ENCODE peak calls at places on chromosomes 16 and 17, in ten cellular contexts. One of them, this sample, is unnamed.

GRCh38 chr17:5975651-5976050 is 94.5 kb upstream of the WSCD1 start:
- DNase-seq in body of pancreas: no peak
- DNase-seq in hypothalamus: no peak
- DNase-seq in H9: no peak
- DNase-seq in T-helper 2 cell: no peak
- DNase-seq in stimulated activated CD4-positive, alpha-beta T cell treated with anti-CD3 and anti-CD28 coated beads, Interleukin-4, amount 100 ng/mL, for 48 hours: no peak
- DNase-seq in kidney glomerular epithelial cell: no peak
- DNase-seq in HEK293T: no peak
- DNase-seq in SHP77: no peak
- DNase-seq in AG08395: no peak
- DNase-seq in this sample: no peak

GRCh38 chr16:14015948-14016347 is 55.2 kb upstream of the MRTFB start:
- DNase-seq in hypothalamus: no peak
- DNase-seq in HEK293T: no peak
- DNase-seq in kidney glomerular epithelial cell: peak; percentile 69
- DNase-seq in AG08395: peak; percentile 79
- DNase-seq in SHP77: no peak
- DNase-seq in body of pancreas: peak; percentile 50
- DNase-seq in H9: no peak
- DNase-seq in stimulated activated CD4-positive, alpha-beta T cell treated with anti-CD3 and anti-CD28 coated beads, Interleukin-4, amount 100 ng/mL, for 48 hours: no peak
- DNase-seq in T-helper 2 cell: no peak
- DNase-seq in this sample: peak; percentile 82

GRCh38 chr16:87665193-87665592 is 62.9 kb downstream of the JPH3 start:
- DNase-seq in body of pancreas: no peak
- DNase-seq in stimulated activated CD4-positive, alpha-beta T cell treated with anti-CD3 and anti-CD28 coated beads, Interleukin-4, amount 100 ng/mL, for 48 hours: no peak
- DNase-seq in T-helper 2 cell: no peak
- DNase-seq in SHP77: no peak
- DNase-seq in hypothalamus: no peak
- DNase-seq in HEK293T: no peak
- DNase-seq in AG08395: no peak
- DNase-seq in H9: no peak
- DNase-seq in kidney glomerular epithelial cell: no peak
- DNase-seq in this sample: no peak

GRCh38 chr16:50093607-50094570 is 28.1 kb downstream of the HEATR3 start:
- DNase-seq in HEK293T: no peak
- DNase-seq in body of pancreas: peak; percentile 35
- DNase-seq in SHP77: no peak
- DNase-seq in T-helper 2 cell: no peak
- DNase-seq in hypothalamus: peak; percentile 9
- DNase-seq in H9: no peak
- DNase-seq in AG08395: peak; percentile 30
- DNase-seq in stimulated activated CD4-positive, alpha-beta T cell treated with anti-CD3 and anti-CD28 coated beads, Interleukin-4, amount 100 ng/mL, for 48 hours: no peak
- DNase-seq in kidney glomerular epithelial cell: no peak
- DNase-seq in this sample: no peak

GRCh38 chr16:15949210-15950166 is at the start of gene ABCC1:
- DNase-seq in SHP77: peak; percentile 17
- DNase-seq in AG08395: peak; percentile 72
- DNase-seq in stimulated activated CD4-positive, alpha-beta T cell treated with anti-CD3 and anti-CD28 coated beads, Interleukin-4, amount 100 ng/mL, for 48 hours: peak; percentile 38
- DNase-seq in hypothalamus: no peak
- DNase-seq in body of pancreas: peak; percentile 49
- DNase-seq in HEK293T: peak; percentile 74
- DNase-seq in T-helper 2 cell: peak; percentile 32
- DNase-seq in kidney glomerular epithelial cell: peak; percentile 57
- DNase-seq in H9: peak; percentile 52
- DNase-seq in this sample: peak; percentile 65

GRCh38 chr17:17511971-17512858 is 16.0 kb upstream of the RASD1 start:
- DNase-seq in hypothalamus: no peak
- DNase-seq in H9: no peak
- DNase-seq in T-helper 2 cell: no peak
- DNase-seq in body of pancreas: peak; percentile 25
- DNase-seq in AG08395: peak; percentile 94
- DNase-seq in kidney glomerular epithelial cell: peak; percentile 6
- DNase-seq in SHP77: no peak
- DNase-seq in stimulated activated CD4-positive, alpha-beta T cell treated with anti-CD3 and anti-CD28 coated beads, Interleukin-4, amount 100 ng/mL, for 48 hours: no peak
- DNase-seq in HEK293T: no peak
- DNase-seq in this sample: peak; percentile 70

GRCh38 chr16:20409398-20410152 is at the start of gene ACSM5:
- DNase-seq in SHP77: peak; percentile 20
- DNase-seq in hypothalamus: peak; percentile 84
- DNase-seq in kidney glomerular epithelial cell: peak; percentile 63
- DNase-seq in T-helper 2 cell: no peak
- DNase-seq in body of pancreas: peak; percentile 72
- DNase-seq in H9: no peak
- DNase-seq in stimulated activated CD4-positive, alpha-beta T cell treated with anti-CD3 and anti-CD28 coated beads, Interleukin-4, amount 100 ng/mL, for 48 hours: no peak
- DNase-seq in HEK293T: no peak
- DNase-seq in AG08395: no peak
- DNase-seq in this sample: peak; percentile 76

GRCh38 chr17:7842950-7843535 is 9.0 kb downstream of the KDM6B start:
- DNase-seq in stimulated activated CD4-positive, alpha-beta T cell treated with anti-CD3 and anti-CD28 coated beads, Interleukin-4, amount 100 ng/mL, for 48 hours: peak; percentile 58
- DNase-seq in body of pancreas: peak; percentile 72
- DNase-seq in AG08395: peak; percentile 62
- DNase-seq in kidney glomerular epithelial cell: peak; percentile 92
- DNase-seq in SHP77: peak; percentile 49
- DNase-seq in hypothalamus: peak; percentile 54
- DNase-seq in HEK293T: no peak
- DNase-seq in T-helper 2 cell: no peak
- DNase-seq in H9: peak; percentile 74
- DNase-seq in this sample: peak; percentile 95

GRCh38 chr16:13337482-13337881 is 436.1 kb downstream of the SHISA9 start:
- DNase-seq in HEK293T: no peak
- DNase-seq in T-helper 2 cell: no peak
- DNase-seq in H9: no peak
- DNase-seq in hypothalamus: no peak
- DNase-seq in stimulated activated CD4-positive, alpha-beta T cell treated with anti-CD3 and anti-CD28 coated beads, Interleukin-4, amount 100 ng/mL, for 48 hours: no peak
- DNase-seq in SHP77: no peak
- DNase-seq in AG08395: no peak
- DNase-seq in kidney glomerular epithelial cell: no peak
- DNase-seq in body of pancreas: no peak
- DNase-seq in this sample: no peak

GRCh38 chr17:55510986-55511721 is at the start of gene SMIM36:
- DNase-seq in H9: no peak
- DNase-seq in kidney glomerular epithelial cell: no peak
- DNase-seq in body of pancreas: no peak
- DNase-seq in SHP77: no peak
- DNase-seq in T-helper 2 cell: no peak
- DNase-seq in stimulated activated CD4-positive, alpha-beta T cell treated with anti-CD3 and anti-CD28 coated beads, Interleukin-4, amount 100 ng/mL, for 48 hours: no peak
- DNase-seq in AG08395: no peak
- DNase-seq in hypothalamus: no peak
- DNase-seq in HEK293T: no peak
- DNase-seq in this sample: no peak

GRCh38 chr16:27839419-27839818 is 224.1 kb downstream of the GSG1L start:
- DNase-seq in AG08395: no peak
- DNase-seq in H9: peak; percentile 5
- DNase-seq in hypothalamus: no peak
- DNase-seq in HEK293T: no peak
- DNase-seq in T-helper 2 cell: no peak
- DNase-seq in stimulated activated CD4-positive, alpha-beta T cell treated with anti-CD3 and anti-CD28 coated beads, Interleukin-4, amount 100 ng/mL, for 48 hours: no peak
- DNase-seq in SHP77: no peak
- DNase-seq in kidney glomerular epithelial cell: no peak
- DNase-seq in body of pancreas: no peak
- DNase-seq in this sample: peak; percentile 60

GRCh38 chr16:12027558-12027957 is 51.0 kb downstream of the SNX29 start:
- DNase-seq in SHP77: no peak
- DNase-seq in T-helper 2 cell: no peak
- DNase-seq in body of pancreas: no peak
- DNase-seq in kidney glomerular epithelial cell: no peak
- DNase-seq in H9: no peak
- DNase-seq in stimulated activated CD4-positive, alpha-beta T cell treated with anti-CD3 and anti-CD28 coated beads, Interleukin-4, amount 100 ng/mL, for 48 hours: no peak
- DNase-seq in HEK293T: no peak
- DNase-seq in hypothalamus: no peak
- DNase-seq in AG08395: no peak
- DNase-seq in this sample: no peak

GRCh38 chr16:12617401-12617819 is 186.3 kb downstream of the CPPED1 start:
- DNase-seq in SHP77: peak; percentile 8
- DNase-seq in hypothalamus: no peak
- DNase-seq in HEK293T: no peak
- DNase-seq in H9: no peak
- DNase-seq in T-helper 2 cell: no peak
- DNase-seq in body of pancreas: no peak
- DNase-seq in AG08395: no peak
- DNase-seq in stimulated activated CD4-positive, alpha-beta T cell treated with anti-CD3 and anti-CD28 coated beads, Interleukin-4, amount 100 ng/mL, for 48 hours: peak; percentile 56
- DNase-seq in kidney glomerular epithelial cell: no peak
- DNase-seq in this sample: no peak

GRCh38 chr17:82126479-82127314 is 28.7 kb upstream of the FASN start:
- DNase-seq in body of pancreas: no peak
- DNase-seq in H9: no peak
- DNase-seq in stimulated activated CD4-positive, alpha-beta T cell treated with anti-CD3 and anti-CD28 coated beads, Interleukin-4, amount 100 ng/mL, for 48 hours: peak; percentile 36
- DNase-seq in AG08395: no peak
- DNase-seq in hypothalamus: no peak
- DNase-seq in T-helper 2 cell: peak; percentile 68
- DNase-seq in SHP77: no peak
- DNase-seq in HEK293T: no peak
- DNase-seq in kidney glomerular epithelial cell: no peak
- DNase-seq in this sample: no peak

GRCh38 chr16:86343733-86344585 is 166.4 kb upstream of the FOXF1 start:
- DNase-seq in hypothalamus: no peak
- DNase-seq in H9: no peak
- DNase-seq in SHP77: no peak
- DNase-seq in stimulated activated CD4-positive, alpha-beta T cell treated with anti-CD3 and anti-CD28 coated beads, Interleukin-4, amount 100 ng/mL, for 48 hours: no peak
- DNase-seq in HEK293T: no peak
- DNase-seq in T-helper 2 cell: no peak
- DNase-seq in body of pancreas: no peak
- DNase-seq in AG08395: no peak
- DNase-seq in kidney glomerular epithelial cell: no peak
- DNase-seq in this sample: peak; percentile 6

GRCh38 chr16:12904041-12904671 is 2.8 kb downstream of the SHISA9 start:
- DNase-seq in SHP77: no peak
- DNase-seq in H9: peak; percentile 48
- DNase-seq in hypothalamus: no peak
- DNase-seq in body of pancreas: no peak
- DNase-seq in kidney glomerular epithelial cell: no peak
- DNase-seq in stimulated activated CD4-positive, alpha-beta T cell treated with anti-CD3 and anti-CD28 coated beads, Interleukin-4, amount 100 ng/mL, for 48 hours: no peak
- DNase-seq in HEK293T: no peak
- DNase-seq in T-helper 2 cell: no peak
- DNase-seq in AG08395: no peak
- DNase-seq in this sample: peak; percentile 22

GRCh38 chr17:40442392-40443195 is 656 bp upstream of the IGFBP4 start:
- DNase-seq in body of pancreas: no peak
- DNase-seq in T-helper 2 cell: no peak
- DNase-seq in HEK293T: no peak
- DNase-seq in SHP77: no peak
- DNase-seq in AG08395: peak; percentile 53
- DNase-seq in stimulated activated CD4-positive, alpha-beta T cell treated with anti-CD3 and anti-CD28 coated beads, Interleukin-4, amount 100 ng/mL, for 48 hours: no peak
- DNase-seq in H9: peak; percentile 67
- DNase-seq in kidney glomerular epithelial cell: no peak
- DNase-seq in hypothalamus: no peak
- DNase-seq in this sample: peak; percentile 20

GRCh38 chr16:30121741-30122620 is 1.0 kb downstream of the MAPK3 start:
- DNase-seq in H9: peak; percentile 33
- DNase-seq in AG08395: peak; percentile 25
- DNase-seq in body of pancreas: peak; percentile 39
- DNase-seq in HEK293T: no peak
- DNase-seq in stimulated activated CD4-positive, alpha-beta T cell treated with anti-CD3 and anti-CD28 coated beads, Interleukin-4, amount 100 ng/mL, for 48 hours: no peak
- DNase-seq in SHP77: no peak
- DNase-seq in kidney glomerular epithelial cell: no peak
- DNase-seq in T-helper 2 cell: no peak
- DNase-seq in hypothalamus: no peak
- DNase-seq in this sample: no peak

GRCh38 chr17:9294661-9295210 is 273.4 kb downstream of the NTN1 start:
- DNase-seq in SHP77: no peak
- DNase-seq in kidney glomerular epithelial cell: no peak
- DNase-seq in hypothalamus: no peak
- DNase-seq in H9: no peak
- DNase-seq in body of pancreas: no peak
- DNase-seq in AG08395: no peak
- DNase-seq in HEK293T: no peak
- DNase-seq in T-helper 2 cell: no peak
- DNase-seq in stimulated activated CD4-positive, alpha-beta T cell treated with anti-CD3 and anti-CD28 coated beads, Interleukin-4, amount 100 ng/mL, for 48 hours: no peak
- DNase-seq in this sample: no peak

GRCh38 chr17:38428643-38429371 is 543 bp downstream of the ARHGAP23 start:
- DNase-seq in SHP77: no peak
- DNase-seq in stimulated activated CD4-positive, alpha-beta T cell treated with anti-CD3 and anti-CD28 coated beads, Interleukin-4, amount 100 ng/mL, for 48 hours: no peak
- DNase-seq in H9: peak; percentile 63
- DNase-seq in T-helper 2 cell: no peak
- DNase-seq in body of pancreas: peak; percentile 59
- DNase-seq in HEK293T: no peak
- DNase-seq in AG08395: peak; percentile 62
- DNase-seq in kidney glomerular epithelial cell: peak; percentile 48
- DNase-seq in hypothalamus: peak; percentile 88
- DNase-seq in this sample: peak; percentile 74

GRCh38 chr17:79413591-79413990 is 197.3 kb downstream of the RBFOX3 start:
- DNase-seq in H9: no peak
- DNase-seq in kidney glomerular epithelial cell: no peak
- DNase-seq in SHP77: no peak
- DNase-seq in AG08395: no peak
- DNase-seq in HEK293T: no peak
- DNase-seq in T-helper 2 cell: no peak
- DNase-seq in body of pancreas: peak; percentile 52
- DNase-seq in stimulated activated CD4-positive, alpha-beta T cell treated with anti-CD3 and anti-CD28 coated beads, Interleukin-4, amount 100 ng/mL, for 48 hours: no peak
- DNase-seq in hypothalamus: no peak
- DNase-seq in this sample: no peak

GRCh38 chr16:31876955-31877828 is 3.6 kb downstream of the ZNF267 start:
- DNase-seq in HEK293T: no peak
- DNase-seq in T-helper 2 cell: no peak
- DNase-seq in body of pancreas: no peak
- DNase-seq in AG08395: peak; percentile 77
- DNase-seq in H9: no peak
- DNase-seq in SHP77: no peak
- DNase-seq in stimulated activated CD4-positive, alpha-beta T cell treated with anti-CD3 and anti-CD28 coated beads, Interleukin-4, amount 100 ng/mL, for 48 hours: peak; percentile 59
- DNase-seq in hypothalamus: no peak
- DNase-seq in kidney glomerular epithelial cell: peak; percentile 93
- DNase-seq in this sample: peak; percentile 96

GRCh38 chr17:35119370-35120185 is at the start of gene RAD51D:
- DNase-seq in H9: peak; percentile 93
- DNase-seq in SHP77: peak; percentile 91
- DNase-seq in hypothalamus: peak; percentile 68
- DNase-seq in body of pancreas: peak; percentile 79
- DNase-seq in kidney glomerular epithelial cell: peak; percentile 55
- DNase-seq in stimulated activated CD4-positive, alpha-beta T cell treated with anti-CD3 and anti-CD28 coated beads, Interleukin-4, amount 100 ng/mL, for 48 hours: peak; percentile 68
- DNase-seq in AG08395: peak; percentile 90
- DNase-seq in T-helper 2 cell: peak; percentile 67
- DNase-seq in HEK293T: peak; percentile 83
- DNase-seq in this sample: peak; percentile 80